ENCODE peak calls at places on chromosomes 2 and 18, in five cellular contexts. One of them, this sample, is unnamed.

GRCh38 chr2:38251940-38252339 is 125.1 kb downstream of the ATL2 start:
- DNase-seq in fibroblast of the aortic adventitia: no peak
- DNase-seq in hepatocyte: no peak
- DNase-seq in HuH-7.5: no peak
- DNase-seq in activated T-helper 1 cell treated with Interleukin-2 at 50 U/mL for 16 hours: no peak
- DNase-seq in this sample: no peak

GRCh38 chr2:54454922-54455583 is 1.1 kb upstream of the SPTBN1 start:
- DNase-seq in fibroblast of the aortic adventitia: no peak
- DNase-seq in hepatocyte: peak
- DNase-seq in HuH-7.5: peak
- DNase-seq in activated T-helper 1 cell treated with Interleukin-2 at 50 U/mL for 16 hours: no peak
- DNase-seq in this sample: no peak

GRCh38 chr2:106057206-106057605 is 136.9 kb downstream of the UXS1 start:
- DNase-seq in fibroblast of the aortic adventitia: no peak
- DNase-seq in hepatocyte: peak
- DNase-seq in HuH-7.5: no peak
- DNase-seq in activated T-helper 1 cell treated with Interleukin-2 at 50 U/mL for 16 hours: peak
- DNase-seq in this sample: no peak

GRCh38 chr18:46771141-46771540 is 14.3 kb upstream of the ST8SIA5 start:
- DNase-seq in fibroblast of the aortic adventitia: no peak
- DNase-seq in hepatocyte: no peak
- DNase-seq in HuH-7.5: no peak
- DNase-seq in activated T-helper 1 cell treated with Interleukin-2 at 50 U/mL for 16 hours: no peak
- DNase-seq in this sample: no peak

GRCh38 chr2:238790126-238790820 is 57.6 kb upstream of the TWIST2 start:
- DNase-seq in fibroblast of the aortic adventitia: no peak
- DNase-seq in hepatocyte: no peak
- DNase-seq in HuH-7.5: no peak
- DNase-seq in activated T-helper 1 cell treated with Interleukin-2 at 50 U/mL for 16 hours: no peak
- DNase-seq in this sample: peak

GRCh38 chr2:5373200-5373599 is 319.0 kb upstream of the SOX11 start:
- DNase-seq in fibroblast of the aortic adventitia: no peak
- DNase-seq in hepatocyte: peak
- DNase-seq in HuH-7.5: no peak
- DNase-seq in activated T-helper 1 cell treated with Interleukin-2 at 50 U/mL for 16 hours: no peak
- DNase-seq in this sample: no peak

GRCh38 chr2:83282851-83283250 is 1176.2 kb downstream of the SUCLG1 start:
- DNase-seq in fibroblast of the aortic adventitia: no peak
- DNase-seq in hepatocyte: no peak
- DNase-seq in HuH-7.5: no peak
- DNase-seq in activated T-helper 1 cell treated with Interleukin-2 at 50 U/mL for 16 hours: no peak
- DNase-seq in this sample: no peak

GRCh38 chr18:48293954-48294893 is 115.0 kb downstream of the ZBTB7C start:
- DNase-seq in fibroblast of the aortic adventitia: no peak
- DNase-seq in hepatocyte: no peak
- DNase-seq in HuH-7.5: no peak
- DNase-seq in activated T-helper 1 cell treated with Interleukin-2 at 50 U/mL for 16 hours: no peak
- DNase-seq in this sample: no peak

GRCh38 chr2:232260075-232260474 is 118.5 kb upstream of the ALPP start:
- DNase-seq in fibroblast of the aortic adventitia: peak
- DNase-seq in hepatocyte: peak
- DNase-seq in HuH-7.5: no peak
- DNase-seq in activated T-helper 1 cell treated with Interleukin-2 at 50 U/mL for 16 hours: no peak
- DNase-seq in this sample: peak

GRCh38 chr2:75603477-75603876 is 42.7 kb upstream of the EVA1A start:
- DNase-seq in fibroblast of the aortic adventitia: no peak
- DNase-seq in hepatocyte: no peak
- DNase-seq in HuH-7.5: no peak
- DNase-seq in activated T-helper 1 cell treated with Interleukin-2 at 50 U/mL for 16 hours: no peak
- DNase-seq in this sample: peak

GRCh38 chr2:158773121-158773520 is 22.0 kb upstream of the DAPL1 start:
- DNase-seq in fibroblast of the aortic adventitia: peak
- DNase-seq in hepatocyte: no peak
- DNase-seq in HuH-7.5: no peak
- DNase-seq in activated T-helper 1 cell treated with Interleukin-2 at 50 U/mL for 16 hours: no peak
- DNase-seq in this sample: peak

GRCh38 chr2:196925768-196926561 is 542 bp downstream of the PGAP1 start:
- DNase-seq in fibroblast of the aortic adventitia: peak
- DNase-seq in hepatocyte: peak
- DNase-seq in HuH-7.5: peak
- DNase-seq in activated T-helper 1 cell treated with Interleukin-2 at 50 U/mL for 16 hours: no peak
- DNase-seq in this sample: peak

GRCh38 chr2:218252509-218253247 is 8.1 kb upstream of the GPBAR1 start:
- DNase-seq in fibroblast of the aortic adventitia: peak
- DNase-seq in hepatocyte: no peak
- DNase-seq in HuH-7.5: no peak
- DNase-seq in activated T-helper 1 cell treated with Interleukin-2 at 50 U/mL for 16 hours: no peak
- DNase-seq in this sample: no peak

GRCh38 chr2:189014426-189015138 is 40.4 kb downstream of the COL3A1 start:
- DNase-seq in fibroblast of the aortic adventitia: peak
- DNase-seq in hepatocyte: peak
- DNase-seq in HuH-7.5: no peak
- DNase-seq in activated T-helper 1 cell treated with Interleukin-2 at 50 U/mL for 16 hours: no peak
- DNase-seq in this sample: peak

GRCh38 chr2:99816908-99817307 is 325.5 kb downstream of the AFF3 start:
- DNase-seq in fibroblast of the aortic adventitia: no peak
- DNase-seq in hepatocyte: no peak
- DNase-seq in HuH-7.5: no peak
- DNase-seq in activated T-helper 1 cell treated with Interleukin-2 at 50 U/mL for 16 hours: no peak
- DNase-seq in this sample: no peak

GRCh38 chr2:130873700-130874346 is 37.1 kb downstream of the ARHGEF4 start:
- DNase-seq in fibroblast of the aortic adventitia: peak
- DNase-seq in hepatocyte: peak
- DNase-seq in HuH-7.5: peak
- DNase-seq in activated T-helper 1 cell treated with Interleukin-2 at 50 U/mL for 16 hours: peak
- DNase-seq in this sample: peak

GRCh38 chr18:7429831-7430230 is 137.3 kb upstream of the PTPRM start:
- DNase-seq in fibroblast of the aortic adventitia: no peak
- DNase-seq in hepatocyte: no peak
- DNase-seq in HuH-7.5: no peak
- DNase-seq in activated T-helper 1 cell treated with Interleukin-2 at 50 U/mL for 16 hours: no peak
- DNase-seq in this sample: no peak

GRCh38 chr2:201420442-201421113 is 30.7 kb downstream of the TRAK2 start:
- DNase-seq in fibroblast of the aortic adventitia: peak
- DNase-seq in hepatocyte: no peak
- DNase-seq in HuH-7.5: no peak
- DNase-seq in activated T-helper 1 cell treated with Interleukin-2 at 50 U/mL for 16 hours: no peak
- DNase-seq in this sample: peak

GRCh38 chr2:142314164-142314563 is 183.3 kb upstream of the LRP1B start:
- DNase-seq in fibroblast of the aortic adventitia: no peak
- DNase-seq in hepatocyte: no peak
- DNase-seq in HuH-7.5: no peak
- DNase-seq in activated T-helper 1 cell treated with Interleukin-2 at 50 U/mL for 16 hours: no peak
- DNase-seq in this sample: no peak

GRCh38 chr2:131042161-131042775 is 51.0 kb downstream of the FAM168B start:
- DNase-seq in fibroblast of the aortic adventitia: no peak
- DNase-seq in hepatocyte: no peak
- DNase-seq in HuH-7.5: no peak
- DNase-seq in activated T-helper 1 cell treated with Interleukin-2 at 50 U/mL for 16 hours: no peak
- DNase-seq in this sample: no peak

GRCh38 chr2:119240311-119241204 is 16.9 kb downstream of the STEAP3 start:
- DNase-seq in fibroblast of the aortic adventitia: peak
- DNase-seq in hepatocyte: peak
- DNase-seq in HuH-7.5: peak
- DNase-seq in activated T-helper 1 cell treated with Interleukin-2 at 50 U/mL for 16 hours: no peak
- DNase-seq in this sample: peak

GRCh38 chr18:8634508-8634907 is 25.3 kb downstream of the RAB12 start:
- DNase-seq in fibroblast of the aortic adventitia: no peak
- DNase-seq in hepatocyte: no peak
- DNase-seq in HuH-7.5: no peak
- DNase-seq in activated T-helper 1 cell treated with Interleukin-2 at 50 U/mL for 16 hours: no peak
- DNase-seq in this sample: no peak

GRCh38 chr2:240640939-240641338 is 15.7 kb downstream of the GPR35 start:
- DNase-seq in fibroblast of the aortic adventitia: peak
- DNase-seq in hepatocyte: peak
- DNase-seq in HuH-7.5: peak
- DNase-seq in activated T-helper 1 cell treated with Interleukin-2 at 50 U/mL for 16 hours: no peak
- DNase-seq in this sample: peak

GRCh38 chr2:134491796-134492441 is 226.9 kb downstream of the TMEM163 start:
- DNase-seq in fibroblast of the aortic adventitia: no peak
- DNase-seq in hepatocyte: no peak
- DNase-seq in HuH-7.5: peak
- DNase-seq in activated T-helper 1 cell treated with Interleukin-2 at 50 U/mL for 16 hours: no peak
- DNase-seq in this sample: no peak

GRCh38 chr2:71064110-71064611 is 4.3 kb upstream of the NAGK start:
- DNase-seq in fibroblast of the aortic adventitia: no peak
- DNase-seq in hepatocyte: no peak
- DNase-seq in HuH-7.5: no peak
- DNase-seq in activated T-helper 1 cell treated with Interleukin-2 at 50 U/mL for 16 hours: no peak
- DNase-seq in this sample: no peak

GRCh38 chr2:147275943-147276342 is 568.9 kb upstream of the ACVR2A start:
- DNase-seq in fibroblast of the aortic adventitia: no peak
- DNase-seq in hepatocyte: peak
- DNase-seq in HuH-7.5: no peak
- DNase-seq in activated T-helper 1 cell treated with Interleukin-2 at 50 U/mL for 16 hours: no peak
- DNase-seq in this sample: no peak

GRCh38 chr18:3903341-3903740 is 453.4 kb downstream of the TGIF1 start:
- DNase-seq in fibroblast of the aortic adventitia: peak
- DNase-seq in hepatocyte: no peak
- DNase-seq in HuH-7.5: no peak
- DNase-seq in activated T-helper 1 cell treated with Interleukin-2 at 50 U/mL for 16 hours: no peak
- DNase-seq in this sample: peak

GRCh38 chr2:127052771-127053691 is 53.9 kb downstream of the BIN1 start:
- DNase-seq in fibroblast of the aortic adventitia: no peak
- DNase-seq in hepatocyte: no peak
- DNase-seq in HuH-7.5: no peak
- DNase-seq in activated T-helper 1 cell treated with Interleukin-2 at 50 U/mL for 16 hours: no peak
- DNase-seq in this sample: no peak

GRCh38 chr2:241951920-241952319 is 82.4 kb downstream of the RTP5 start:
- DNase-seq in fibroblast of the aortic adventitia: no peak
- DNase-seq in hepatocyte: no peak
- DNase-seq in HuH-7.5: no peak
- DNase-seq in activated T-helper 1 cell treated with Interleukin-2 at 50 U/mL for 16 hours: no peak
- DNase-seq in this sample: no peak

GRCh38 chr18:23105581-23106219 is 29.6 kb upstream of the CABLES1 start:
- DNase-seq in fibroblast of the aortic adventitia: no peak
- DNase-seq in hepatocyte: no peak
- DNase-seq in HuH-7.5: no peak
- DNase-seq in activated T-helper 1 cell treated with Interleukin-2 at 50 U/mL for 16 hours: no peak
- DNase-seq in this sample: no peak

This sample was measured in AG10803.